ENCODE peak calls at places on chromosomes 1 and 21, in seven cellular contexts. One of them, this sample, is unnamed.

GRCh38 chr1:17059391-17060128 is 5.7 kb upstream of the SDHB start:
- DNase-seq in cardiac muscle cell: peak; percentile 84
- DNase-seq in progenitor cell of endocrine pancreas: peak; percentile 42
- DNase-seq in PC-3: peak; percentile 78
- DNase-seq in endothelial cell: peak; percentile 73
- DNase-seq in GM06990: no peak
- DNase-seq in GM13977: peak; percentile 56
- DNase-seq in this sample: peak; percentile 69

GRCh38 chr1:210587547-210587946 is 258.8 kb downstream of the HHAT start:
- DNase-seq in GM06990: no peak
- DNase-seq in progenitor cell of endocrine pancreas: no peak
- DNase-seq in GM13977: no peak
- DNase-seq in PC-3: no peak
- DNase-seq in cardiac muscle cell: peak; percentile 61
- DNase-seq in endothelial cell: no peak
- DNase-seq in this sample: no peak

GRCh38 chr1:212182585-212182984 is 102.6 kb upstream of the PPP2R5A start:
- DNase-seq in GM13977: no peak
- DNase-seq in progenitor cell of endocrine pancreas: no peak
- DNase-seq in cardiac muscle cell: no peak
- DNase-seq in endothelial cell: no peak
- DNase-seq in GM06990: no peak
- DNase-seq in PC-3: no peak
- DNase-seq in this sample: no peak

GRCh38 chr1:215052656-215053055 is 29.9 kb upstream of the KCNK2 start:
- DNase-seq in GM06990: no peak
- DNase-seq in endothelial cell: no peak
- DNase-seq in PC-3: peak; percentile 31
- DNase-seq in cardiac muscle cell: no peak
- DNase-seq in progenitor cell of endocrine pancreas: no peak
- DNase-seq in GM13977: no peak
- DNase-seq in this sample: no peak

GRCh38 chr1:119225831-119226230 is 85.4 kb upstream of the WARS2 start:
- DNase-seq in endothelial cell: no peak
- DNase-seq in GM06990: no peak
- DNase-seq in cardiac muscle cell: no peak
- DNase-seq in PC-3: no peak
- DNase-seq in progenitor cell of endocrine pancreas: no peak
- DNase-seq in GM13977: no peak
- DNase-seq in this sample: no peak

GRCh38 chr1:39789571-39790110 is 976 bp upstream of the BMP8B start:
- DNase-seq in GM13977: no peak
- DNase-seq in progenitor cell of endocrine pancreas: no peak
- DNase-seq in GM06990: peak; percentile 40
- DNase-seq in endothelial cell: no peak
- DNase-seq in PC-3: no peak
- DNase-seq in cardiac muscle cell: no peak
- DNase-seq in this sample: no peak

GRCh38 chr1:76939107-76939816 is 72.0 kb downstream of the ST6GALNAC5 start:
- DNase-seq in GM06990: no peak
- DNase-seq in cardiac muscle cell: peak; percentile 40
- DNase-seq in endothelial cell: no peak
- DNase-seq in PC-3: no peak
- DNase-seq in progenitor cell of endocrine pancreas: no peak
- DNase-seq in GM13977: no peak
- DNase-seq in this sample: no peak

GRCh38 chr1:91700771-91701493 is 185.0 kb downstream of the TGFBR3 start:
- DNase-seq in endothelial cell: no peak
- DNase-seq in GM13977: no peak
- DNase-seq in cardiac muscle cell: peak; percentile 61
- DNase-seq in GM06990: no peak
- DNase-seq in progenitor cell of endocrine pancreas: no peak
- DNase-seq in PC-3: no peak
- DNase-seq in this sample: no peak

GRCh38 chr1:152348447-152348846 is 11.4 kb downstream of the FLG2 start:
- DNase-seq in GM06990: no peak
- DNase-seq in PC-3: peak; percentile 40
- DNase-seq in GM13977: no peak
- DNase-seq in endothelial cell: no peak
- DNase-seq in progenitor cell of endocrine pancreas: no peak
- DNase-seq in cardiac muscle cell: no peak
- DNase-seq in this sample: no peak

GRCh38 chr1:246333855-246334254 is 173.2 kb downstream of the SMYD3 start:
- DNase-seq in GM06990: no peak
- DNase-seq in PC-3: no peak
- DNase-seq in cardiac muscle cell: no peak
- DNase-seq in progenitor cell of endocrine pancreas: no peak
- DNase-seq in GM13977: no peak
- DNase-seq in endothelial cell: no peak
- DNase-seq in this sample: no peak

GRCh38 chr1:36183309-36183856 is 27.4 kb downstream of the MAP7D1 start:
- DNase-seq in endothelial cell: no peak
- DNase-seq in GM06990: no peak
- DNase-seq in GM13977: no peak
- DNase-seq in cardiac muscle cell: peak; percentile 68
- DNase-seq in progenitor cell of endocrine pancreas: no peak
- DNase-seq in PC-3: no peak
- DNase-seq in this sample: no peak

GRCh38 chr1:921011-921837 is 2.5 kb upstream of the SAMD11 start:
- DNase-seq in progenitor cell of endocrine pancreas: peak; percentile 64
- DNase-seq in GM06990: peak; percentile 63
- DNase-seq in GM13977: peak; percentile 77
- DNase-seq in cardiac muscle cell: peak; percentile 79
- DNase-seq in endothelial cell: peak; percentile 69
- DNase-seq in PC-3: peak; percentile 68
- DNase-seq in this sample: peak; percentile 76

GRCh38 chr1:204746838-204747442 is 61.4 kb upstream of the LRRN2 start:
- DNase-seq in endothelial cell: peak; percentile 63
- DNase-seq in PC-3: peak; percentile 80
- DNase-seq in cardiac muscle cell: peak; percentile 57
- DNase-seq in GM13977: peak; percentile 50
- DNase-seq in progenitor cell of endocrine pancreas: peak; percentile 38
- DNase-seq in GM06990: no peak
- DNase-seq in this sample: peak; percentile 54

GRCh38 chr1:1892079-1892762 is 1.3 kb upstream of the GNB1 start:
- DNase-seq in endothelial cell: no peak
- DNase-seq in PC-3: no peak
- DNase-seq in GM06990: no peak
- DNase-seq in cardiac muscle cell: no peak
- DNase-seq in progenitor cell of endocrine pancreas: no peak
- DNase-seq in GM13977: no peak
- DNase-seq in this sample: no peak

GRCh38 chr1:113192242-113192641 is 119.2 kb downstream of the LRIG2 start:
- DNase-seq in GM06990: peak; percentile 28
- DNase-seq in PC-3: no peak
- DNase-seq in endothelial cell: no peak
- DNase-seq in progenitor cell of endocrine pancreas: no peak
- DNase-seq in cardiac muscle cell: no peak
- DNase-seq in GM13977: peak; percentile 16
- DNase-seq in this sample: no peak

GRCh38 chr1:11794446-11795237 is 11.1 kb downstream of the MTHFR start:
- DNase-seq in PC-3: no peak
- DNase-seq in endothelial cell: no peak
- DNase-seq in cardiac muscle cell: no peak
- DNase-seq in GM06990: no peak
- DNase-seq in GM13977: no peak
- DNase-seq in progenitor cell of endocrine pancreas: no peak
- DNase-seq in this sample: peak; percentile 25

GRCh38 chr1:165217958-165218357 is 138.6 kb downstream of the LMX1A start:
- DNase-seq in GM06990: no peak
- DNase-seq in PC-3: no peak
- DNase-seq in endothelial cell: no peak
- DNase-seq in GM13977: no peak
- DNase-seq in cardiac muscle cell: no peak
- DNase-seq in progenitor cell of endocrine pancreas: no peak
- DNase-seq in this sample: no peak

GRCh38 chr1:227899141-227899819 is 48.5 kb downstream of the WNT9A start:
- DNase-seq in GM06990: no peak
- DNase-seq in GM13977: no peak
- DNase-seq in endothelial cell: peak; percentile 1
- DNase-seq in progenitor cell of endocrine pancreas: no peak
- DNase-seq in PC-3: no peak
- DNase-seq in cardiac muscle cell: no peak
- DNase-seq in this sample: no peak

GRCh38 chr1:243414152-243414494 is 158.3 kb downstream of the SDCCAG8 start:
- DNase-seq in GM06990: no peak
- DNase-seq in PC-3: no peak
- DNase-seq in progenitor cell of endocrine pancreas: no peak
- DNase-seq in GM13977: no peak
- DNase-seq in cardiac muscle cell: no peak
- DNase-seq in endothelial cell: no peak
- DNase-seq in this sample: no peak

GRCh38 chr1:5099558-5099957 is 445.1 kb downstream of the AJAP1 start:
- DNase-seq in PC-3: no peak
- DNase-seq in endothelial cell: no peak
- DNase-seq in progenitor cell of endocrine pancreas: no peak
- DNase-seq in GM06990: no peak
- DNase-seq in GM13977: no peak
- DNase-seq in cardiac muscle cell: no peak
- DNase-seq in this sample: no peak

GRCh38 chr21:35127851-35128250 is 78.7 kb upstream of the RUNX1 start:
- DNase-seq in PC-3: peak; percentile 31
- DNase-seq in endothelial cell: no peak
- DNase-seq in GM06990: no peak
- DNase-seq in progenitor cell of endocrine pancreas: no peak
- DNase-seq in cardiac muscle cell: no peak
- DNase-seq in GM13977: no peak
- DNase-seq in this sample: no peak

GRCh38 chr1:41232305-41232704 is 9.8 kb downstream of the SCMH1 start:
- DNase-seq in cardiac muscle cell: peak; percentile 27
- DNase-seq in endothelial cell: no peak
- DNase-seq in GM13977: no peak
- DNase-seq in PC-3: no peak
- DNase-seq in GM06990: no peak
- DNase-seq in progenitor cell of endocrine pancreas: no peak
- DNase-seq in this sample: no peak

GRCh38 chr1:12591267-12591938 is 26.6 kb downstream of the DHRS3 start:
- DNase-seq in GM06990: no peak
- DNase-seq in cardiac muscle cell: peak; percentile 69
- DNase-seq in GM13977: no peak
- DNase-seq in PC-3: no peak
- DNase-seq in progenitor cell of endocrine pancreas: no peak
- DNase-seq in endothelial cell: no peak
- DNase-seq in this sample: no peak

GRCh38 chr21:36429672-36430546 is 44.7 kb downstream of the CHAF1B start:
- DNase-seq in GM13977: peak; percentile 86
- DNase-seq in progenitor cell of endocrine pancreas: peak; percentile 51
- DNase-seq in cardiac muscle cell: peak; percentile 97
- DNase-seq in PC-3: peak; percentile 99
- DNase-seq in GM06990: peak; percentile 71
- DNase-seq in endothelial cell: peak; percentile 84
- DNase-seq in this sample: peak; percentile 86

GRCh38 chr1:159953866-159954515 is at the start of gene SLAMF9:
- DNase-seq in cardiac muscle cell: peak; percentile 26
- DNase-seq in PC-3: peak; percentile 92
- DNase-seq in progenitor cell of endocrine pancreas: no peak
- DNase-seq in GM06990: no peak
- DNase-seq in endothelial cell: no peak
- DNase-seq in GM13977: no peak
- DNase-seq in this sample: no peak

GRCh38 chr1:100387644-100388350 is 35.5 kb downstream of the CDC14A start:
- DNase-seq in PC-3: no peak
- DNase-seq in GM06990: no peak
- DNase-seq in cardiac muscle cell: peak; percentile 7
- DNase-seq in progenitor cell of endocrine pancreas: no peak
- DNase-seq in endothelial cell: no peak
- DNase-seq in GM13977: no peak
- DNase-seq in this sample: no peak
- TF ChIP-seq CTCF in PC-3: no peak
- TF ChIP-seq CTCF in GM06990: no peak
- TF ChIP-seq CTCF in cardiac muscle cell: no peak
- TF ChIP-seq CTCF in progenitor cell of endocrine pancreas: no peak
- TF ChIP-seq CTCF in endothelial cell: no peak
- TF ChIP-seq CTCF in GM13977: no peak
- TF ChIP-seq CTCF in this sample: no peak

GRCh38 chr1:54310439-54311328 is 95.5 kb downstream of the SSBP3 start:
- DNase-seq in PC-3: peak; percentile 30
- DNase-seq in progenitor cell of endocrine pancreas: peak; percentile 57
- DNase-seq in GM06990: no peak
- DNase-seq in endothelial cell: peak; percentile 86
- DNase-seq in cardiac muscle cell: peak; percentile 66
- DNase-seq in GM13977: peak; percentile 55
- DNase-seq in this sample: peak; percentile 64
- TF ChIP-seq CTCF in PC-3: peak; percentile 59
- TF ChIP-seq CTCF in progenitor cell of endocrine pancreas: peak; percentile 65
- TF ChIP-seq CTCF in GM06990: peak; percentile 61
- TF ChIP-seq CTCF in endothelial cell: peak; percentile 71
- TF ChIP-seq CTCF in cardiac muscle cell: peak; percentile 75
- TF ChIP-seq CTCF in GM13977: peak; percentile 66
- TF ChIP-seq CTCF in this sample: peak; percentile 14

GRCh38 chr1:63214553-63214952 is 107.8 kb upstream of the FOXD3 start:
- DNase-seq in PC-3: no peak
- DNase-seq in cardiac muscle cell: no peak
- DNase-seq in GM13977: no peak
- DNase-seq in GM06990: no peak
- DNase-seq in progenitor cell of endocrine pancreas: no peak
- DNase-seq in endothelial cell: no peak
- DNase-seq in this sample: no peak
- TF ChIP-seq CTCF in PC-3: no peak
- TF ChIP-seq CTCF in cardiac muscle cell: no peak
- TF ChIP-seq CTCF in GM13977: no peak
- TF ChIP-seq CTCF in GM06990: no peak
- TF ChIP-seq CTCF in progenitor cell of endocrine pancreas: no peak
- TF ChIP-seq CTCF in endothelial cell: no peak
- TF ChIP-seq CTCF in this sample: no peak

GRCh38 chr1:167413328-167413727 is 105.0 kb downstream of the CD247 start:
- DNase-seq in GM06990: no peak
- DNase-seq in endothelial cell: no peak
- DNase-seq in PC-3: no peak
- DNase-seq in GM13977: no peak
- DNase-seq in progenitor cell of endocrine pancreas: no peak
- DNase-seq in cardiac muscle cell: no peak
- DNase-seq in this sample: no peak

GRCh38 chr1:167412072-167412471 is 106.3 kb downstream of the CD247 start:
- DNase-seq in endothelial cell: no peak
- DNase-seq in PC-3: no peak
- DNase-seq in GM06990: no peak
- DNase-seq in GM13977: no peak
- DNase-seq in progenitor cell of endocrine pancreas: no peak
- DNase-seq in cardiac muscle cell: no peak
- DNase-seq in this sample: no peak

GRCh38 chr1:167416506-167416905 is 101.8 kb downstream of the CD247 start:
- DNase-seq in GM13977: no peak
- DNase-seq in cardiac muscle cell: no peak
- DNase-seq in PC-3: no peak
- DNase-seq in GM06990: no peak
- DNase-seq in progenitor cell of endocrine pancreas: no peak
- DNase-seq in endothelial cell: no peak
- DNase-seq in this sample: no peak

GRCh38 chr1:167409183-167409582 is 109.1 kb downstream of the CD247 start:
- DNase-seq in cardiac muscle cell: no peak
- DNase-seq in progenitor cell of endocrine pancreas: no peak
- DNase-seq in GM13977: no peak
- DNase-seq in PC-3: peak; percentile 56
- DNase-seq in GM06990: no peak
- DNase-seq in endothelial cell: no peak
- DNase-seq in this sample: no peak

DNA sequence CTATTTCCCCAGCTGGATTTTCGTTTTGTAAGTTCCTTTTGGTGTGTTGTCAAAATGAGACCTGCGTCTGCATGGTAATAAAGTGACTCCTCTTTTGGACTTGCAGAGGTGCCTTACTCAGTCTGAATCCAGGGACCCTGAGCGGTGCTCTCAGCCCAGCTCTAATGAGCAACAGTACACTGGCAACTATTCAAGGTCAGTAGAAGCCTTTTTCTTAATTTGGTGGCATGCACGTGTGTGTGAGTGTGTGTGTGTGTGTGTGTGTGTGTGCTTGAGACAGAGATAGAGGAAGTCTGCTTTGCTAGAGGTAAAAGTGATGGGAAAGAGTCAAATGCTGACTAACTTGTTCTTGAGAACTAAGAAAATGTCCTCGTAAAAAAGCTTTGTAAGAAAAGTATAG is 105.4 kb downstream of the CD247 start:
- DNase-seq in GM13977: no peak
- DNase-seq in endothelial cell: no peak
- DNase-seq in progenitor cell of endocrine pancreas: no peak
- DNase-seq in GM06990: no peak
- DNase-seq in cardiac muscle cell: no peak
- DNase-seq in PC-3: no peak
- DNase-seq in this sample: no peak
- TF ChIP-seq CTCF in GM13977: no peak
- TF ChIP-seq CTCF in endothelial cell: no peak
- TF ChIP-seq CTCF in progenitor cell of endocrine pancreas: no peak
- TF ChIP-seq CTCF in GM06990: no peak
- TF ChIP-seq CTCF in cardiac muscle cell: no peak
- TF ChIP-seq CTCF in PC-3: no peak
- TF ChIP-seq CTCF in this sample: no peak